ENCODE peak calls at places on chromosomes 5 and 9, in ten cellular contexts. M, Q, T, I, B, L, V, R, E and U are unnamed samples.

GRCh38 chr5:93381057-93381456 is 200.0 kb downstream of the NR2F1-AS1 start:
- DNase-seq in M (no peak), Q (no peak), T (no peak), I (no peak), B (no peak), L (no peak), V (no peak), R (no peak), E (no peak), U (no peak)

GRCh38 chr5:74501674-74502478 is 138.7 kb downstream of the ENC1 start:
- DNase-seq in M (no peak), Q (no peak), T (no peak), I (no peak), B (no peak), L (no peak), V (no peak), R (no peak), E (no peak), U (no peak)

GRCh38 chr5:114101153-114101552 is 260.7 kb upstream of the KCNN2 start:
- DNase-seq in M (no peak), Q (no peak), T (no peak), I (no peak), B (no peak), L (peak; percentile 34), V (peak; percentile 73), R (no peak), E (no peak), U (no peak)

GRCh38 chr5:66660401-66660800 is 64.2 kb downstream of the MAST4 start:
- DNase-seq in M (no peak), Q (no peak), T (no peak), I (no peak), B (no peak), L (no peak), V (no peak), R (no peak), E (no peak), U (no peak)

GRCh38 chr9:85377751-85378289 is 363.9 kb downstream of the AGTPBP1 start:
- DNase-seq in M (no peak), Q (no peak), T (no peak), I (no peak), B (no peak), L (no peak), V (no peak), R (no peak), E (no peak), U (no peak)

GRCh38 chr5:177369050-177369912 is 11.6 kb downstream of the RGS14 start:
- DNase-seq in M (no peak), Q (no peak), T (peak; percentile 48), I (no peak), B (no peak), L (peak; percentile 49), V (peak; percentile 55), R (no peak), E (no peak), U (no peak)

GRCh38 chr9:90870646-90871326 is 69.2 kb downstream of the SYK start:
- DNase-seq in M (peak; percentile 31), Q (peak; percentile 38), T (no peak), I (no peak), B (no peak), L (peak; percentile 37), V (peak; percentile 53), R (no peak), E (peak; percentile 17), U (peak; percentile 51)

GRCh38 chr9:74953235-74953741 is 576 bp upstream of the C9orf40 start:
- DNase-seq in M (no peak), Q (no peak), T (no peak), I (no peak), B (no peak), L (no peak), V (no peak), R (no peak), E (no peak), U (peak; percentile 19)

GRCh38 chr9:136048560-136049411 is 46.3 kb downstream of the NACC2 start:
- DNase-seq in M (no peak), Q (no peak), T (peak; percentile 67), I (no peak), B (no peak), L (no peak), V (no peak), R (no peak), E (no peak), U (no peak)

GRCh38 chr9:96875460-96876142 is 21.3 kb upstream of the ZNF782 start:
- DNase-seq in M (no peak), Q (peak; percentile 70), T (no peak), I (no peak), B (no peak), L (peak; percentile 91), V (peak; percentile 85), R (peak; percentile 91), E (peak; percentile 51), U (peak; percentile 61)

GRCh38 chr9:4891674-4892073 is 93.4 kb upstream of the JAK2 start:
- DNase-seq in M (no peak), Q (no peak), T (no peak), I (no peak), B (no peak), L (no peak), V (no peak), R (no peak), E (no peak), U (no peak)
- H3K27ac ChIP-seq in M (no peak overlapping the region), Q (no peak overlapping the region), T (no peak overlapping the region), I (no peak overlapping the region), B (no peak overlapping the region), L (no peak overlapping the region), V (no peak overlapping the region), R (no peak overlapping the region), E (no peak overlapping the region), U (no peak overlapping the region)

GRCh38 chr9:71767421-71768321 is 642 bp downstream of the CEMIP2 start:
- DNase-seq in M (peak; percentile 23), Q (peak; percentile 34), T (peak; percentile 69), I (peak; percentile 44), B (peak; percentile 70), L (no peak), V (peak; percentile 16), R (no peak), E (no peak), U (peak; percentile 38)
- TF ChIP-seq POLR2A in M (no peak), Q (no peak), T (no peak), I (no peak), B (no peak), L (no peak), V (no peak), R (no peak), E (no peak), U (no peak)

GRCh38 chr9:94843089-94843488 is 116.6 kb downstream of the AOPEP start:
- DNase-seq in M (no peak), Q (no peak), T (no peak), I (no peak), B (no peak), L (no peak), V (no peak), R (no peak), E (no peak), U (peak; percentile 33)
- H3K27ac ChIP-seq in M (no peak overlapping the region), Q (no peak overlapping the region), T (no peak overlapping the region), I (no peak overlapping the region), B (no peak overlapping the region), L (peak overlapping the region; percentile 77), V (no peak overlapping the region), R (no peak overlapping the region), E (no peak overlapping the region), U (no peak overlapping the region)

DNA sequence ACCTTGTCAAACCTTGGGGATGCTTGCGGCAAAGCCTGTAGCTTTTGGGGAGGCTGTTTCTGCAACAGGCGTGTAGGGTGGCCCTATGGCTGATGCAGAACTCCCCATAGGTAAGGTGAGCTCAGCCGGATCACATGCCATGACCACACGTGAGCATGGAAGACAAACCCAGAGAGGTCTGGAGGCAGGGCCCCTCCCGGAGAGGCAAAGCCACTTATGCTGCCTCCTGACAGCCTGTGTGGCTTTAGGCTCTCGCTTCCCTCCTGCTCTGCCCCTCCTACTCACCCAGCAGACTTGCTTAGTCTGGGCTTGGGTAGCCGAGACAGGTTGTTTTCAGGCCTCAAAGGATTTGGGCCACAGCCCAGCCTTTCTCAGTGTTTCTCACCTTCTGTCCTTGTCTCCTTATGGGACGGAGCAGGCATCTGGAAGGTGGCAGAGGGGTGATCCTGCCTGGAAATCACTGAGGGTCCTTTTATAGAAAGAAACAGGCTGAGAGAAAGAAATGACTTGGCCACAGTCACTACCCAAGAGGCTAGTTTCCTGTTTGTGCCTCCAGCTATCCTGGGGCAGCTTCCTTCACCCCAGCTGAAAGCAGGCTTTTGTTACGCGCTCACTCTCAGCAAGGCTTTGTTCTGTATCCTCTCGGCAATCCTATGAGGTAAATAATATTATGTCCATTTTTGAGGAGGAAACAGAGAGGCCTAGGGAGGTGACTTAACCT is 89.9 kb downstream of the DAB2IP start:
- DNase-seq in M (no peak), Q (peak; percentile 53), T (no peak), I (no peak), B (no peak), L (no peak), V (no peak), R (no peak), E (no peak), U (peak; percentile 86)
- TF ChIP-seq POLR2A in M (no peak), Q (no peak), T (no peak), I (no peak), B (no peak), L (no peak), V (no peak), R (no peak), E (no peak), U (no peak)

GRCh38 chr9:93066978-93067603 is 8.6 kb downstream of the SUSD3 start:
- DNase-seq in M (no peak), Q (no peak), T (no peak), I (no peak), B (no peak), L (no peak), V (no peak), R (no peak), E (no peak), U (no peak)

GRCh38 chr9:93061791-93062299 is 3.3 kb downstream of the SUSD3 start:
- DNase-seq in M (peak; percentile 44), Q (peak; percentile 48), T (no peak), I (peak; percentile 87), B (no peak), L (peak; percentile 20), V (peak; percentile 37), R (no peak), E (peak; percentile 45), U (no peak)

GRCh38 chr9:93062364-93062763 is 3.9 kb downstream of the SUSD3 start:
- DNase-seq in M (no peak), Q (no peak), T (no peak), I (no peak), B (no peak), L (no peak), V (no peak), R (no peak), E (no peak), U (no peak)

GRCh38 chr9:93064392-93065124 is 6.1 kb downstream of the SUSD3 start:
- DNase-seq in M (no peak), Q (peak; percentile 57), T (no peak), I (no peak), B (no peak), L (no peak), V (peak; percentile 56), R (no peak), E (peak; percentile 94), U (no peak)

DNA sequence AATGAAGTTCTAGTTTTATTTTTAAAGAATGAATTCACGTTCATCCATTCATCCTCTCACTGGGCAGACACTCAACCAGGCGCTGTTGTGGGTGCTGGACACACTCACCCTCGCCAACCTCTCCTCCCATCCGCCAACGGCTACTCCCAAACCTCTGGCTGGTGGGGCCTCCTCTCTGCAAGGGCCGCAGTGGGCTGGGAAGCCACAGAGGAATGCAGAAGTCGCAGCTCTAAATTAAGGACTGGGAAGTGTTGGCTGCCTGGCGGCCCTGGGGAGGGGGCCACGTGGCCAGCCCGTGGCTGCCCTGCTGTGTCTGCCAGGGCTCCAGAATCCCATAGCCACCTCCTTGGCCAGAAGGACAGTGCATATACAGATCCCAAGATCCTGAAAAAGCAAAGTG is 6.8 kb downstream of the SUSD3 start:
- DNase-seq in M (peak; percentile 44), Q (no peak), T (no peak), I (no peak), B (no peak), L (no peak), V (no peak), R (no peak), E (no peak), U (no peak)
- H3K27ac ChIP-seq in M (peak overlapping the region; percentile 66), Q (no peak overlapping the region), T (no peak overlapping the region), I (no peak overlapping the region), B (no peak overlapping the region), L (no peak overlapping the region), V (no peak overlapping the region), R (no peak overlapping the region), E (no peak overlapping the region), U (no peak overlapping the region)